ENCODE peak calls at places on chromosomes 12 and 14, in eight cellular contexts. T is HT1080; F is stimulated activated naive CD8-positive, alpha-beta T cell treated with anti-CD3 and anti-CD28 coated beads, Interleukin-15, Interleukin-2, amounts not matched to agents 100 U/mL and 50 U/mL, for 24 hours; W is Kasumi-1; M is cardiac muscle cell; I is left ventricle myocardium superior; L is iris pigment epithelial cell; O is stromal cell of bone marrow. D is an unnamed sample.

GRCh38 chr14:33642080-33642479 is 308.8 kb downstream of the EGLN3 start:
- DNase-seq in T (no peak), I (no peak), L (no peak), F (no peak), W (no peak), O (no peak), M (no peak), D (no peak)

GRCh38 chr14:70709726-70710382 is 68.1 kb downstream of the TTC9 start:
- DNase-seq in I (no peak), F (no peak), O (no peak), T (peak), L (no peak), W (no peak), M (no peak), D (no peak)

GRCh38 chr12:100154472-100155247 is 12.0 kb upstream of the BLTP3B start:
- DNase-seq in F (peak), L (peak), T (peak), M (peak), W (peak), I (peak), O (no peak), D (peak)

GRCh38 chr12:77772606-77773298 is 57.9 kb upstream of the NAV3 start:
- DNase-seq in O (no peak), F (no peak), I (no peak), T (no peak), W (no peak), M (no peak), L (no peak), D (no peak)

GRCh38 chr14:80136358-80136757 is 74.9 kb downstream of the DIO2 start:
- DNase-seq in F (no peak), O (no peak), I (no peak), W (no peak), M (no peak), L (peak), T (peak), D (peak)

GRCh38 chr14:37550511-37550910 is 44.5 kb downstream of the FOXA1 start:
- DNase-seq in T (no peak), W (no peak), O (peak), L (peak), M (peak), I (no peak), F (no peak), D (no peak)

GRCh38 chr12:121034906-121035305 is 4.1 kb downstream of the OASL start:
- DNase-seq in F (no peak), I (no peak), T (no peak), M (no peak), W (no peak), L (no peak), O (no peak), D (no peak)

GRCh38 chr12:16605666-16606116 is 271 bp downstream of the LMO3 start:
- DNase-seq in I (peak), W (peak), T (peak), F (no peak), L (peak), O (no peak), M (peak), D (no peak)

GRCh38 chr12:103779410-103780092 is 61.5 kb downstream of the NT5DC3 start:
- DNase-seq in I (no peak), W (no peak), T (no peak), O (no peak), M (peak), L (peak), F (no peak), D (no peak)

GRCh38 chr12:89525002-89525823 is 617 bp upstream of the GALNT4 start:
- DNase-seq in F (peak), O (no peak), I (peak), W (no peak), T (peak), L (peak), M (no peak), D (peak)

GRCh38 chr14:98769326-98769725 is 502.7 kb downstream of the BCL11B start:
- DNase-seq in L (no peak), I (no peak), T (peak), F (no peak), M (no peak), O (no peak), W (no peak), D (no peak)

GRCh38 chr12:75750950-75751349 is 239.5 kb upstream of the KRR1 start:
- DNase-seq in L (peak), M (peak), O (peak), I (no peak), F (no peak), W (no peak), T (peak), D (no peak)

GRCh38 chr12:131704509-131704908 is 6.4 kb upstream of the SFSWAP start:
- DNase-seq in F (no peak), L (no peak), T (no peak), W (no peak), M (no peak), O (no peak), I (no peak), D (no peak)

GRCh38 chr14:57846631-57847030 is 19.3 kb downstream of the SLC35F4 start:
- DNase-seq in M (no peak), T (no peak), L (no peak), O (peak), F (no peak), W (no peak), I (no peak), D (no peak)

GRCh38 chr14:99571303-99571986 is 32.6 kb downstream of the CCDC85C start:
- DNase-seq in T (no peak), I (no peak), M (no peak), O (no peak), F (no peak), L (no peak), W (no peak), D (no peak)

GRCh38 chr14:35878272-35879140 is 52.4 kb downstream of the BRMS1L start:
- DNase-seq in L (peak), F (no peak), O (peak), I (no peak), T (peak), W (peak), M (peak), D (no peak)

GRCh38 chr12:124750787-124751471 is 112.7 kb downstream of the SCARB1 start:
- DNase-seq in F (peak), M (no peak), T (no peak), L (no peak), I (no peak), O (no peak), W (peak), D (no peak)

GRCh38 chr12:91902860-91903683 is 242.6 kb downstream of the BTG1 start:
- DNase-seq in L (peak), F (no peak), W (no peak), O (no peak), T (peak), M (no peak), I (no peak), D (no peak)

GRCh38 chr14:52329678-52330376 is 15.7 kb downstream of the PTGER2 start:
- DNase-seq in M (no peak), W (no peak), F (no peak), T (no peak), O (no peak), I (no peak), L (no peak), D (no peak)

GRCh38 chr12:75446857-75447256 is 33.7 kb upstream of the GLIPR1 start:
- DNase-seq in W (no peak), T (peak), F (no peak), M (no peak), L (peak), I (no peak), O (peak), D (no peak)

GRCh38 chr14:72907886-72908285 is 14.0 kb upstream of the DPF3 start:
- DNase-seq in O (no peak), W (no peak), F (peak), I (no peak), L (peak), M (peak), T (peak), D (no peak)

GRCh38 chr12:55188974-55189556 is 31.8 kb upstream of the OR10A7 start:
- DNase-seq in F (peak), M (peak), W (peak), O (peak), T (peak), I (no peak), L (peak), D (peak)

GRCh38 chr14:96204151-96205058 is at the start of gene BDKRB2:
- DNase-seq in M (peak), L (peak), T (peak), I (peak), F (no peak), W (peak), O (peak), D (no peak)